ENCODE peak calls at places on chromosomes 13 and 19, in nine cellular contexts. One of them, this sample, is unnamed. For H3K27me3, the result is how much of the 10 kb centered on the place peaks cover.

GRCh38 chr13:53201454-53202225 is 173.0 kb downstream of the OLFM4 start:
- DNase-seq in GM23248: peak
- DNase-seq in stomach: no peak
- DNase-seq in CD4-positive, alpha-beta T cell: no peak
- DNase-seq in HCT116: no peak
- DNase-seq in spleen: peak
- DNase-seq in pancreas: peak
- DNase-seq in body of pancreas: peak
- DNase-seq in mesendoderm: peak
- DNase-seq in this sample: no peak

GRCh38 chr13:98595134-98595533 is 18.2 kb upstream of the STK24 start:
- DNase-seq in GM23248: no peak
- DNase-seq in stomach: no peak
- DNase-seq in CD4-positive, alpha-beta T cell: no peak
- DNase-seq in HCT116: no peak
- DNase-seq in spleen: no peak
- DNase-seq in pancreas: no peak
- DNase-seq in body of pancreas: no peak
- DNase-seq in mesendoderm: no peak
- DNase-seq in this sample: no peak

GRCh38 chr13:40665061-40665753 is 1.2 kb downstream of the FOXO1 start:
- DNase-seq in GM23248: peak
- DNase-seq in stomach: peak
- DNase-seq in CD4-positive, alpha-beta T cell: peak
- DNase-seq in HCT116: no peak
- DNase-seq in spleen: peak
- DNase-seq in pancreas: peak
- DNase-seq in body of pancreas: peak
- DNase-seq in mesendoderm: peak
- DNase-seq in this sample: peak

GRCh38 chr13:109575821-109576220 is 210.6 kb downstream of the IRS2 start:
- DNase-seq in GM23248: no peak
- DNase-seq in stomach: no peak
- DNase-seq in CD4-positive, alpha-beta T cell: no peak
- DNase-seq in HCT116: no peak
- DNase-seq in spleen: no peak
- DNase-seq in pancreas: no peak
- DNase-seq in body of pancreas: no peak
- DNase-seq in mesendoderm: no peak
- DNase-seq in this sample: no peak

GRCh38 chr13:19959831-19960672 is 1.5 kb downstream of the ZMYM2 start:
- DNase-seq in GM23248: peak
- DNase-seq in stomach: peak
- DNase-seq in CD4-positive, alpha-beta T cell: peak
- DNase-seq in HCT116: peak
- DNase-seq in spleen: peak
- DNase-seq in pancreas: peak
- DNase-seq in body of pancreas: peak
- DNase-seq in mesendoderm: peak
- DNase-seq in this sample: peak

GRCh38 chr13:83634601-83635000 is 247.7 kb downstream of the SLITRK1 start:
- DNase-seq in GM23248: no peak
- DNase-seq in stomach: no peak
- DNase-seq in CD4-positive, alpha-beta T cell: no peak
- DNase-seq in HCT116: no peak
- DNase-seq in spleen: no peak
- DNase-seq in pancreas: no peak
- DNase-seq in body of pancreas: no peak
- DNase-seq in mesendoderm: no peak
- DNase-seq in this sample: no peak

GRCh38 chr19:48085904-48086864 is 24.4 kb downstream of the PLA2G4C start:
- DNase-seq in GM23248: no peak
- DNase-seq in stomach: no peak
- DNase-seq in CD4-positive, alpha-beta T cell: no peak
- DNase-seq in HCT116: no peak
- DNase-seq in spleen: peak
- DNase-seq in pancreas: no peak
- DNase-seq in body of pancreas: no peak
- DNase-seq in mesendoderm: peak
- DNase-seq in this sample: no peak

GRCh38 chr13:21079761-21080730 is 18.7 kb upstream of the LATS2 start:
- DNase-seq in GM23248: peak
- DNase-seq in stomach: no peak
- DNase-seq in CD4-positive, alpha-beta T cell: no peak
- DNase-seq in HCT116: no peak
- DNase-seq in spleen: no peak
- DNase-seq in pancreas: no peak
- DNase-seq in body of pancreas: peak
- DNase-seq in mesendoderm: peak
- DNase-seq in this sample: no peak

GRCh38 chr13:25118371-25118770 is 22.4 kb downstream of the PABPC3 start:
- DNase-seq in GM23248: no peak
- DNase-seq in stomach: no peak
- DNase-seq in CD4-positive, alpha-beta T cell: no peak
- DNase-seq in HCT116: no peak
- DNase-seq in spleen: no peak
- DNase-seq in pancreas: no peak
- DNase-seq in body of pancreas: no peak
- DNase-seq in mesendoderm: no peak
- DNase-seq in this sample: no peak

GRCh38 chr13:91313103-91313502 is 34.4 kb upstream of the MIR17HG start:
- DNase-seq in GM23248: peak
- DNase-seq in stomach: no peak
- DNase-seq in CD4-positive, alpha-beta T cell: no peak
- DNase-seq in HCT116: no peak
- DNase-seq in spleen: no peak
- DNase-seq in pancreas: no peak
- DNase-seq in body of pancreas: peak
- DNase-seq in mesendoderm: peak
- DNase-seq in this sample: no peak

GRCh38 chr13:98941118-98941517 is 36.7 kb downstream of the DOCK9 start:
- DNase-seq in GM23248: peak
- DNase-seq in stomach: no peak
- DNase-seq in CD4-positive, alpha-beta T cell: no peak
- DNase-seq in HCT116: no peak
- DNase-seq in spleen: no peak
- DNase-seq in pancreas: no peak
- DNase-seq in body of pancreas: no peak
- DNase-seq in mesendoderm: no peak
- DNase-seq in this sample: no peak

GRCh38 chr19:41166888-41167804 is 25.9 kb upstream of the CYP2S1 start:
- DNase-seq in GM23248: no peak
- DNase-seq in stomach: peak
- DNase-seq in CD4-positive, alpha-beta T cell: no peak
- DNase-seq in HCT116: no peak
- DNase-seq in spleen: no peak
- DNase-seq in pancreas: no peak
- DNase-seq in body of pancreas: peak
- DNase-seq in mesendoderm: no peak
- DNase-seq in this sample: no peak
- H3K27ac ChIP-seq in GM23248: no peak
- H3K27ac ChIP-seq in stomach: peak
- H3K27ac ChIP-seq in CD4-positive, alpha-beta T cell: no peak
- H3K27ac ChIP-seq in HCT116: no peak
- H3K27ac ChIP-seq in spleen: no peak
- H3K27ac ChIP-seq in pancreas: no peak
- H3K27ac ChIP-seq in body of pancreas: no peak
- H3K27ac ChIP-seq in mesendoderm: no peak
- H3K27ac ChIP-seq in this sample: no peak

GRCh38 chr19:33235269-33235995 is 9.8 kb upstream of the SLC7A10 start:
- DNase-seq in GM23248: peak
- DNase-seq in stomach: peak
- DNase-seq in CD4-positive, alpha-beta T cell: peak
- DNase-seq in HCT116: peak
- DNase-seq in spleen: peak
- DNase-seq in pancreas: peak
- DNase-seq in body of pancreas: peak
- DNase-seq in mesendoderm: peak
- DNase-seq in this sample: peak

GRCh38 chr19:33238750-33239149 is 13.1 kb upstream of the SLC7A10 start:
- DNase-seq in GM23248: no peak
- DNase-seq in stomach: no peak
- DNase-seq in CD4-positive, alpha-beta T cell: no peak
- DNase-seq in HCT116: no peak
- DNase-seq in spleen: peak
- DNase-seq in pancreas: no peak
- DNase-seq in body of pancreas: no peak
- DNase-seq in mesendoderm: no peak
- DNase-seq in this sample: no peak

GRCh38 chr19:33235996-33236350 is 10.3 kb upstream of the SLC7A10 start:
- DNase-seq in GM23248: no peak
- DNase-seq in stomach: no peak
- DNase-seq in CD4-positive, alpha-beta T cell: no peak
- DNase-seq in HCT116: no peak
- DNase-seq in spleen: peak
- DNase-seq in pancreas: peak
- DNase-seq in body of pancreas: no peak
- DNase-seq in mesendoderm: no peak
- DNase-seq in this sample: no peak

GRCh38 chr19:33234736-33235135 is 9.1 kb upstream of the SLC7A10 start:
- DNase-seq in GM23248: no peak
- DNase-seq in stomach: no peak
- DNase-seq in CD4-positive, alpha-beta T cell: no peak
- DNase-seq in HCT116: no peak
- DNase-seq in spleen: peak
- DNase-seq in pancreas: peak
- DNase-seq in body of pancreas: no peak
- DNase-seq in mesendoderm: no peak
- DNase-seq in this sample: no peak

DNA sequence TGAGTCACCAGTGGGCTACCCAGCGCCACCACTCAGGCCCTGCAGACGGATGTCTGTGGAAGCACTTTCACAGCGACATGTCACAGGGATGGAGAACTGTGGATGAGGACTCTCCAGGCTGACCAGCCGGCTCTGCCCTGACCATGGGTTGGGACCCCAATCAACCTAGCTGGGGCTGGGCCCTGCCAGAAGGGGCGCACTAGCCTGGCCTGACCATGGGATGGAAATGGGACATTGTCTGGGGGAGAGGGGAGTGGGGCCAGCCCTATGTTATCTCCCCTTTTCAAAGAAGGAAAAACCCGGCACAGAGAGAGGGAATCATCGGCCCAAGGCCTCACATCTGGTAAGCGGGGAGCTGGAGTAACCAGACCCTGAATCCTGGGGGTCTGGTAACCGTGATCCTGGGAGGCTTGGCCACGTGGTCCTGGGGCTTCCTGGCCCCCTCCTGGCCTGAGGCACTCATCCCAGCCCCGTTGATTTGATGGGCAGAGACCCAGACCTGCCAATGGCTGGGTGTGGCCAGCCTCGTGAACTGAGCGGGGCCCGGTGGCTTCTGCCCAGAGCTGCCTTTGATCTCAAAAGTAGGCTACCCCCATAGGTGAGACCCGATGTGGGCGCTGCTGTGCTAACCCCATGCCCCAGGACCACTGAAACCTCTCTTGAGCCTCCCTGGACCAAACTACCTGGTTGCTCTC is 11.2 kb upstream of the SLC7A10 start:
- DNase-seq in GM23248: no peak
- DNase-seq in stomach: no peak
- DNase-seq in CD4-positive, alpha-beta T cell: no peak
- DNase-seq in HCT116: no peak
- DNase-seq in spleen: peak
- DNase-seq in pancreas: peak
- DNase-seq in body of pancreas: no peak
- DNase-seq in mesendoderm: no peak
- DNase-seq in this sample: no peak
- H3K27me3 ChIP-seq in GM23248: under half
- H3K27me3 ChIP-seq in stomach: under half
- H3K27me3 ChIP-seq in CD4-positive, alpha-beta T cell: under half
- H3K27me3 ChIP-seq in HCT116: under half
- H3K27me3 ChIP-seq in spleen: under half
- H3K27me3 ChIP-seq in pancreas: under half
- H3K27me3 ChIP-seq in body of pancreas: under half
- H3K27me3 ChIP-seq in mesendoderm: under half
- H3K27me3 ChIP-seq in this sample: under half

DNA sequence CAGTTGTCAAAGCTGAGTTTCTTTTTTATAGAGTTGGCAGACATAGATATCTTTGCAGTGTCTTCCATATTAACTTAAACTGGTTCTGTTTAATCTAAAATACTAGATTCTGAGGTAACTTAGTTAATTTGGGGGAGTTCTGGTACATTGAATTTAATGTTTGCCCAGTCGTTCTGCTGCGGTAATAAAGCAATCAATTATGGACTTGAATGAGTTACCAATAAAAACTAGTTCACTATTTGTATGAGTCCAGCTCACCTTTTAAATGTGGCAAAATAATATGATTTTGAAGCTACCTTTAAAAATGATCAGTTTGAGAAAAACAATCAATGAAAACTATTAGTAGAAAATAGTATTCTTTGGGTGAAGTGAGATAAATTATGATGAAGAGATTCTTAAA is 90.2 kb downstream of the LMO7 start:
- DNase-seq in GM23248: no peak
- DNase-seq in stomach: no peak
- DNase-seq in CD4-positive, alpha-beta T cell: no peak
- DNase-seq in HCT116: no peak
- DNase-seq in spleen: no peak
- DNase-seq in pancreas: no peak
- DNase-seq in body of pancreas: no peak
- DNase-seq in mesendoderm: no peak
- DNase-seq in this sample: no peak
- H3K27ac ChIP-seq in GM23248: no peak
- H3K27ac ChIP-seq in stomach: no peak
- H3K27ac ChIP-seq in CD4-positive, alpha-beta T cell: no peak
- H3K27ac ChIP-seq in HCT116: no peak
- H3K27ac ChIP-seq in spleen: no peak
- H3K27ac ChIP-seq in pancreas: no peak
- H3K27ac ChIP-seq in body of pancreas: no peak
- H3K27ac ChIP-seq in mesendoderm: no peak
- H3K27ac ChIP-seq in this sample: no peak

DNA sequence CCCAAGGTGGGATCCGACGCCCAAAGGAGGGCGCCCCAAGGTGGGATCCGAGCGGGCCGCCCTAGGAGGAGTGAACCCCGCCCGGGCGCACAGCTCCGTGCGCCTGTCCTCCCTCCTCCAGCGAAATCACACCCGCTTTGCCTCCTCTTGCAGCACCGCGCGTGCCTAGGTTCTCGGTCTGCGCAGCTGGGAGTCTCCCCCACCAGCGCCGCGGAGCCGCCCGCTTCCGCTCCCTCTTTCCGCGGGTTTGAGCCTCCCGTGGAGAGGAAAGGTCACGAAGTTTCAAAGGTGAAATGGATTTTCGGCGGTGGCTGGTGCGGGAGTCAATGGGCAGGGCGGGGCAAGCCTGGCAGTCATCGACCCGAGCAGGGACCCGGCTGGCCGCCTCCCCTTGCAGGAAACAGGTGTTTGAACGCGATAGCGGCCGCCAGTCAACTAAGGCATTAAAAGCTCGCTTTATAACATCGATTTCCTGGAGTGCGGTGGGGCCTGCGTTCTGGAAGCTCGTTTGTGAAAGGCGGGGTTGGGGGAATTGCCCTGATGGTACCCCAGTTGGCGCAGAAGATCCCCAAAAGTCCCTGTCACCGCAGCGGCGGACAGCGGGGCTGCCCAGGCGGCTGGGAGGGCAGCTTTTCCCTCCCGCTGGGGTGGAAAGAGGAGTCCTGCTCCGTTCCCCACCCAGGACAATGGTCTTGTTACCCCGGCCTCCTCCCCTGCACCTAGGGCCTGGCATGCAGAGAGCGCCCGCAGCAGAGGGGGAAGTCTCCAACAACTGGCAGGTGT is 9.0 kb upstream of the SOX1 start:
- DNase-seq in GM23248: no peak
- DNase-seq in stomach: no peak
- DNase-seq in CD4-positive, alpha-beta T cell: no peak
- DNase-seq in HCT116: no peak
- DNase-seq in spleen: peak
- DNase-seq in pancreas: no peak
- DNase-seq in body of pancreas: no peak
- DNase-seq in mesendoderm: no peak
- DNase-seq in this sample: no peak
- H3K27me3 ChIP-seq in GM23248: half or more
- H3K27me3 ChIP-seq in stomach: half or more
- H3K27me3 ChIP-seq in CD4-positive, alpha-beta T cell: half or more
- H3K27me3 ChIP-seq in HCT116: under half
- H3K27me3 ChIP-seq in spleen: half or more
- H3K27me3 ChIP-seq in pancreas: under half
- H3K27me3 ChIP-seq in body of pancreas: under half
- H3K27me3 ChIP-seq in mesendoderm: half or more
- H3K27me3 ChIP-seq in this sample: under half

This sample was measured in lung.